ENCODE peak calls at places on chromosomes 6 and 20, in seven cellular contexts. E is Panc1, V is psoas muscle, G is fibroblast of mammary gland, N is AG09309, H is lower lobe of right lung, Y is cardiac fibroblast. R is an unnamed sample.

GRCh38 chr20:20318318-20319161 is 49.4 kb upstream of the INSM1 start:
- DNase-seq in E (no peak), V (no peak), G (peak), N (no peak), H (no peak), Y (no peak), R (no peak)

GRCh38 chr20:20938599-20938998 is 167.6 kb downstream of the LINC00237 start:
- DNase-seq in E (no peak), V (no peak), G (no peak), N (no peak), H (no peak), Y (no peak), R (no peak)

GRCh38 chr20:46056970-46057855 is 28.2 kb downstream of the SLC12A5 start:
- DNase-seq in E (no peak), V (peak), G (peak), N (no peak), H (peak), Y (peak), R (peak)

GRCh38 chr20:57620999-57621398 is 773 bp upstream of the ZBP1 start:
- DNase-seq in E (no peak), V (no peak), G (no peak), N (no peak), H (no peak), Y (no peak), R (no peak)

GRCh38 chr6:111441678-111442243 is 41.3 kb downstream of the REV3L start:
- DNase-seq in E (no peak), V (no peak), G (no peak), N (no peak), H (peak), Y (no peak), R (no peak)

GRCh38 chr6:144757299-144757698 is 472.2 kb downstream of the UTRN start:
- DNase-seq in E (no peak), V (no peak), G (no peak), N (no peak), H (no peak), Y (no peak), R (no peak)

GRCh38 chr6:150134280-150134920 is 8.4 kb upstream of the PPP1R14C start:
- DNase-seq in E (no peak), V (no peak), G (no peak), N (no peak), H (no peak), Y (no peak), R (no peak)

GRCh38 chr6:144936764-144937163 is 651.6 kb downstream of the UTRN start:
- DNase-seq in E (no peak), V (no peak), G (peak), N (no peak), H (no peak), Y (no peak), R (no peak)

GRCh38 chr20:50801747-50802125 is 6.9 kb downstream of the BCAS4 start:
- DNase-seq in E (no peak), V (no peak), G (no peak), N (no peak), H (no peak), Y (no peak), R (no peak)

DNA sequence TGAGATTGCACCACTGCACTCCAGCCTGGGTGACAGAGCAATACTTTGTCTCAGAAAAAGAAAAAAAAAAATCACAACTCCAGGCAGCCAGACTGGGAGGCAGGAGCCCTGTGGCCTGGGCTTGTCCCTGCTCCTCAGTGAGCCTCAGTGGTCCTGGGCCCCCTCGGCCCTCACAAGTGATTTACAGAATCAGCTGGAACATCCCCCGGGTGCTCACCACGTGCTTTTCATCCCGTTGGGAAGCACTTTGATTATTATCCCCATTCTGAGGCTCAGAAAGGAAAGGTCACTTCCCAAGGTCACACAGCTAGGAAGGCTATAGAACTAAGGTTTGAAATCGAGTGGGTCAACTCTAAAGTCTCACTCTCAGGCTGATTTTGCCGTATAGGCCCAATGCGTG is 43.1 kb upstream of the TLDC2 start:
- DNase-seq in E (no peak), V (no peak), G (no peak), N (no peak), H (no peak), Y (no peak), R (no peak)
- TF ChIP-seq CTCF in E (no peak), V (no peak), G (no peak), N (no peak), H (no peak), Y (no peak), R (no peak)

GRCh38 chr20:63834545-63834880 is 3.4 kb upstream of the ZBTB46 start:
- DNase-seq in E (no peak), V (no peak), G (no peak), N (no peak), H (no peak), Y (no peak), R (no peak)
- H3K4me3 ChIP-seq in E (no peak), V (no peak), G (no peak), N (no peak), H (no peak), Y (no peak), R (no peak)

GRCh38 chr6:15997751-15998388 is 131.0 kb upstream of the MYLIP start:
- DNase-seq in E (no peak), V (no peak), G (no peak), N (no peak), H (no peak), Y (no peak), R (peak)
- TF ChIP-seq CTCF in E (no peak), V (no peak), G (no peak), N (no peak), H (no peak), Y (no peak), R (no peak)

DNA sequence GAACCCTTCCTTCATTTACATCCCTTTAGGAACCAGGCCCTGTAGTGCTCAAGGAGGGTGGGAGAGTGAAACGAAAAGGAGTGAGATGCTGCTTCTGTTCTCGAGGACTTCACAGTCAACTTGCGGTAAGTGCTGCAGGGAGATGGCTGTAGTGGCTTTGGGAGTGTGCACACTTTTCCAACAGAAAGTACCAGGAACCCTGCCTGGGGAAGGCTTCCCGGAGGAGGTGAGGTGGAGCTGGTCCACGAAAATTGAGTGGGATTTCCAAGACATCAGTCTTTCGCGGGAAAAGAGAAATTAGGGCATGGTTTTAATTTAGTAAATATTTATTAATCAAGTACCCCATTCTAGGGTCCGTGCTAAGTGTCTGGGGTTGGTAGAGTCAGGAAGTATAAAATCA is 12.7 kb downstream of the TRIM31 start:
- DNase-seq in E (no peak), V (no peak), G (no peak), N (no peak), H (no peak), Y (no peak), R (no peak)
- H3K4me3 ChIP-seq in E (peak), V (peak), G (no peak), N (no peak), H (peak), Y (no peak), R (no peak)